ENCODE peak calls at places on chromosomes 11 and 22, in nine cellular contexts. One of them, this sample, is unnamed.

GRCh38 chr11:35412285-35412684 is 7.1 kb downstream of the SLC1A2 start:
- DNase-seq in right cardiac atrium: no peak
- DNase-seq in mammary epithelial cell: no peak
- DNase-seq in mucosa of descending colon: no peak
- DNase-seq in heart left ventricle: no peak
- DNase-seq in IMR-90: peak; percentile 25
- DNase-seq in MM.1S: no peak
- DNase-seq in WERI-Rb-1: no peak
- DNase-seq in iPS DF 6.9: no peak
- DNase-seq in this sample: no peak

GRCh38 chr11:59669611-59670009 is 773 bp upstream of the PATL1 start:
- DNase-seq in WERI-Rb-1: no peak
- DNase-seq in IMR-90: peak; percentile 49
- DNase-seq in heart left ventricle: peak; percentile 67
- DNase-seq in iPS DF 6.9: no peak
- DNase-seq in MM.1S: no peak
- DNase-seq in mucosa of descending colon: peak; percentile 69
- DNase-seq in mammary epithelial cell: peak; percentile 56
- DNase-seq in right cardiac atrium: peak; percentile 45
- DNase-seq in this sample: no peak

GRCh38 chr11:44621140-44621681 is 55.7 kb downstream of the CD82 start:
- DNase-seq in MM.1S: peak; percentile 48
- DNase-seq in WERI-Rb-1: peak; percentile 79
- DNase-seq in mammary epithelial cell: no peak
- DNase-seq in iPS DF 6.9: peak; percentile 52
- DNase-seq in heart left ventricle: peak; percentile 91
- DNase-seq in mucosa of descending colon: no peak
- DNase-seq in IMR-90: peak; percentile 41
- DNase-seq in right cardiac atrium: peak; percentile 82
- DNase-seq in this sample: peak; percentile 61

GRCh38 chr22:45612451-45612901 is 59.2 kb upstream of the ATXN10 start:
- DNase-seq in heart left ventricle: no peak
- DNase-seq in mucosa of descending colon: no peak
- DNase-seq in MM.1S: no peak
- DNase-seq in iPS DF 6.9: no peak
- DNase-seq in IMR-90: peak; percentile 80
- DNase-seq in WERI-Rb-1: no peak
- DNase-seq in right cardiac atrium: peak; percentile 73
- DNase-seq in mammary epithelial cell: peak; percentile 91
- DNase-seq in this sample: peak; percentile 9

GRCh38 chr11:69644071-69644961 is 3.4 kb downstream of the CCND1 start:
- DNase-seq in mammary epithelial cell: peak; percentile 69
- DNase-seq in iPS DF 6.9: no peak
- DNase-seq in IMR-90: peak; percentile 92
- DNase-seq in WERI-Rb-1: peak; percentile 90
- DNase-seq in MM.1S: no peak
- DNase-seq in heart left ventricle: peak; percentile 89
- DNase-seq in right cardiac atrium: peak; percentile 81
- DNase-seq in mucosa of descending colon: peak; percentile 83
- DNase-seq in this sample: no peak

GRCh38 chr11:118634435-118635236 is 27.2 kb downstream of the PHLDB1 start:
- DNase-seq in WERI-Rb-1: no peak
- DNase-seq in IMR-90: peak; percentile 55
- DNase-seq in right cardiac atrium: peak; percentile 86
- DNase-seq in mucosa of descending colon: peak; percentile 87
- DNase-seq in iPS DF 6.9: peak; percentile 66
- DNase-seq in MM.1S: peak; percentile 63
- DNase-seq in mammary epithelial cell: peak; percentile 62
- DNase-seq in heart left ventricle: peak; percentile 90
- DNase-seq in this sample: no peak

GRCh38 chr11:66933508-66933907 is 24.7 kb downstream of the PC start:
- DNase-seq in mammary epithelial cell: no peak
- DNase-seq in mucosa of descending colon: no peak
- DNase-seq in MM.1S: no peak
- DNase-seq in iPS DF 6.9: no peak
- DNase-seq in right cardiac atrium: no peak
- DNase-seq in WERI-Rb-1: no peak
- DNase-seq in heart left ventricle: no peak
- DNase-seq in IMR-90: no peak
- DNase-seq in this sample: no peak

GRCh38 chr11:35852056-35852455 is 91.8 kb upstream of the LDLRAD3 start:
- DNase-seq in iPS DF 6.9: no peak
- DNase-seq in mammary epithelial cell: no peak
- DNase-seq in mucosa of descending colon: no peak
- DNase-seq in heart left ventricle: peak; percentile 55
- DNase-seq in WERI-Rb-1: peak; percentile 21
- DNase-seq in MM.1S: no peak
- DNase-seq in IMR-90: no peak
- DNase-seq in right cardiac atrium: peak; percentile 39
- DNase-seq in this sample: no peak

GRCh38 chr11:119916568-119916967 is 187.6 kb upstream of the NECTIN1 start:
- DNase-seq in mucosa of descending colon: no peak
- DNase-seq in heart left ventricle: no peak
- DNase-seq in IMR-90: no peak
- DNase-seq in WERI-Rb-1: no peak
- DNase-seq in right cardiac atrium: no peak
- DNase-seq in MM.1S: no peak
- DNase-seq in iPS DF 6.9: no peak
- DNase-seq in mammary epithelial cell: no peak
- DNase-seq in this sample: no peak

GRCh38 chr11:70651036-70651435 is 252.7 kb downstream of the CTTN start:
- DNase-seq in MM.1S: no peak
- DNase-seq in IMR-90: no peak
- DNase-seq in iPS DF 6.9: no peak
- DNase-seq in right cardiac atrium: no peak
- DNase-seq in heart left ventricle: no peak
- DNase-seq in mucosa of descending colon: no peak
- DNase-seq in WERI-Rb-1: no peak
- DNase-seq in mammary epithelial cell: no peak
- DNase-seq in this sample: no peak

GRCh38 chr11:70660889-70661197 is 262.5 kb downstream of the CTTN start:
- DNase-seq in mucosa of descending colon: no peak
- DNase-seq in IMR-90: no peak
- DNase-seq in MM.1S: no peak
- DNase-seq in heart left ventricle: no peak
- DNase-seq in right cardiac atrium: no peak
- DNase-seq in WERI-Rb-1: no peak
- DNase-seq in iPS DF 6.9: no peak
- DNase-seq in mammary epithelial cell: no peak
- DNase-seq in this sample: no peak

GRCh38 chr11:70656293-70656692 is 258.0 kb downstream of the CTTN start:
- DNase-seq in heart left ventricle: no peak
- DNase-seq in IMR-90: no peak
- DNase-seq in mucosa of descending colon: no peak
- DNase-seq in mammary epithelial cell: no peak
- DNase-seq in right cardiac atrium: no peak
- DNase-seq in WERI-Rb-1: no peak
- DNase-seq in iPS DF 6.9: no peak
- DNase-seq in MM.1S: no peak
- DNase-seq in this sample: no peak

GRCh38 chr11:70660059-70660888 is 261.9 kb downstream of the CTTN start:
- DNase-seq in mucosa of descending colon: no peak
- DNase-seq in WERI-Rb-1: no peak
- DNase-seq in iPS DF 6.9: no peak
- DNase-seq in right cardiac atrium: no peak
- DNase-seq in heart left ventricle: no peak
- DNase-seq in MM.1S: no peak
- DNase-seq in mammary epithelial cell: no peak
- DNase-seq in IMR-90: no peak
- DNase-seq in this sample: no peak

GRCh38 chr11:70655816-70656215 is 257.5 kb downstream of the CTTN start:
- DNase-seq in mucosa of descending colon: no peak
- DNase-seq in mammary epithelial cell: no peak
- DNase-seq in IMR-90: no peak
- DNase-seq in iPS DF 6.9: no peak
- DNase-seq in WERI-Rb-1: no peak
- DNase-seq in heart left ventricle: no peak
- DNase-seq in right cardiac atrium: no peak
- DNase-seq in MM.1S: no peak
- DNase-seq in this sample: no peak
- H3K9me3 ChIP-seq in mucosa of descending colon: no peaks in the 10 kb centered on the region
- H3K9me3 ChIP-seq in mammary epithelial cell: no peaks in the 10 kb centered on the region
- H3K9me3 ChIP-seq in IMR-90: no peaks in the 10 kb centered on the region
- H3K9me3 ChIP-seq in iPS DF 6.9: no peaks in the 10 kb centered on the region
- H3K9me3 ChIP-seq in WERI-Rb-1: no peaks in the 10 kb centered on the region
- H3K9me3 ChIP-seq in heart left ventricle: no peaks in the 10 kb centered on the region
- H3K9me3 ChIP-seq in right cardiac atrium: no peaks in the 10 kb centered on the region
- H3K9me3 ChIP-seq in MM.1S: no peaks in the 10 kb centered on the region
- H3K9me3 ChIP-seq in this sample: no peaks in the 10 kb centered on the region

DNA sequence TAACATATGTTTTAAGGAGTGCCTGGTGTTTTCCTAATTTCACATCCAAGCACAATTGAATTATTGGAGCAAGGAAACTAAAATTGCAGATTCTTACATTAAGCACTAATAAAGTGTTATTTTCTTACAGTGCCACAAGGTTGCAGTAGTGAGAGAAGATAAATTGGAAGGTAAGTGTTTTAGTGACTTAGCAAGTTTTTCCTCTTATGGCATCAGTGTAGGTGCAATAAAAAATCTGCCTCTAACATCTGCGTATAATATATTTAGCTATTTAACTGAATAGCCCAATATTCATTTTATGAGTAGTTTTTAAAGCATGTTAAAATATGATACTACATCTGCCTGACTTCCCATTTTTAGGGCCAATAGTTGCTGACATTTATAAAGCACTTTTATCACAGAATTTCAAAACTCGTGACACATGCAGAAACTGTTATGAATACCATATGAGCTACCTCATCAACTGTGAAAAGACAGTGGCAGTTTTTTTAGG is 19.0 kb downstream of the POLD3 start:
- DNase-seq in IMR-90: peak; percentile 87
- DNase-seq in iPS DF 6.9: no peak
- DNase-seq in mammary epithelial cell: peak; percentile 22
- DNase-seq in MM.1S: peak; percentile 58
- DNase-seq in right cardiac atrium: no peak
- DNase-seq in heart left ventricle: no peak
- DNase-seq in mucosa of descending colon: no peak
- DNase-seq in WERI-Rb-1: no peak
- DNase-seq in this sample: no peak
- H3K9me3 ChIP-seq in IMR-90: no peaks in the 10 kb centered on the region
- H3K9me3 ChIP-seq in iPS DF 6.9: no peaks in the 10 kb centered on the region
- H3K9me3 ChIP-seq in mammary epithelial cell: no peaks in the 10 kb centered on the region
- H3K9me3 ChIP-seq in MM.1S: no peaks in the 10 kb centered on the region
- H3K9me3 ChIP-seq in right cardiac atrium: no peaks in the 10 kb centered on the region
- H3K9me3 ChIP-seq in heart left ventricle: no peaks in the 10 kb centered on the region
- H3K9me3 ChIP-seq in mucosa of descending colon: no peaks in the 10 kb centered on the region
- H3K9me3 ChIP-seq in WERI-Rb-1: no peaks in the 10 kb centered on the region
- H3K9me3 ChIP-seq in this sample: no peaks in the 10 kb centered on the region

DNA sequence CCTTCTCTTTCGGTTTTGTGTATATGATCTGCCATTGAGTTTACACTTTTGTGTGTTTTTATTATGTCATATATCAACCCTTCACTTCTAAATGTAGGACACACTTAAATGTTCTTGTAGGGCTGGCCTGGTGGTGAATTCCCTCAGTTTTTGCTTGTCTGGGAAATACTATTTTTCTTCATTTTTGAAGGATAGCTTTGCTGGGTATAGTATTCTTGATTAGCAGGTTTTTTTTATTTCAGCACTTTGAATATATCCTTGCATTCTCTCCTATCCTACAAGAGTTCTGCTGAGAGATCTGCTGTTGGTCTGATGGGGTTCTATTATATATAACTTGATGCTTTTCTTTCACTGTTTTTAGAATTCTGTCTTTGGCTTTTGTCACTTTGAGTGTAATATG is 79.1 kb downstream of the TECTA start:
- DNase-seq in iPS DF 6.9: no peak
- DNase-seq in WERI-Rb-1: no peak
- DNase-seq in heart left ventricle: no peak
- DNase-seq in mucosa of descending colon: no peak
- DNase-seq in right cardiac atrium: no peak
- DNase-seq in mammary epithelial cell: no peak
- DNase-seq in IMR-90: no peak
- DNase-seq in MM.1S: no peak
- DNase-seq in this sample: no peak
- H3K9me3 ChIP-seq in iPS DF 6.9: no peaks in the 10 kb centered on the region
- H3K9me3 ChIP-seq in WERI-Rb-1: peaks cover 2% of the 10 kb centered on the region
- H3K9me3 ChIP-seq in heart left ventricle: peaks cover 29% of the 10 kb centered on the region
- H3K9me3 ChIP-seq in mucosa of descending colon: peaks cover 14% of the 10 kb centered on the region
- H3K9me3 ChIP-seq in right cardiac atrium: no peaks in the 10 kb centered on the region
- H3K9me3 ChIP-seq in mammary epithelial cell: no peaks in the 10 kb centered on the region
- H3K9me3 ChIP-seq in IMR-90: no peaks in the 10 kb centered on the region
- H3K9me3 ChIP-seq in MM.1S: no peaks in the 10 kb centered on the region
- H3K9me3 ChIP-seq in this sample: no peaks in the 10 kb centered on the region

GRCh38 chr11:48244804-48245203 is at the start of gene OR4X2:
- DNase-seq in mucosa of descending colon: no peak
- DNase-seq in MM.1S: no peak
- DNase-seq in right cardiac atrium: no peak
- DNase-seq in heart left ventricle: no peak
- DNase-seq in WERI-Rb-1: no peak
- DNase-seq in IMR-90: no peak
- DNase-seq in iPS DF 6.9: no peak
- DNase-seq in mammary epithelial cell: no peak
- DNase-seq in this sample: no peak

GRCh38 chr11:48237727-48238126 is 7.2 kb upstream of the OR4X2 start:
- DNase-seq in WERI-Rb-1: no peak
- DNase-seq in heart left ventricle: no peak
- DNase-seq in MM.1S: no peak
- DNase-seq in IMR-90: no peak
- DNase-seq in mucosa of descending colon: no peak
- DNase-seq in mammary epithelial cell: no peak
- DNase-seq in right cardiac atrium: no peak
- DNase-seq in iPS DF 6.9: no peak
- DNase-seq in this sample: no peak

DNA sequence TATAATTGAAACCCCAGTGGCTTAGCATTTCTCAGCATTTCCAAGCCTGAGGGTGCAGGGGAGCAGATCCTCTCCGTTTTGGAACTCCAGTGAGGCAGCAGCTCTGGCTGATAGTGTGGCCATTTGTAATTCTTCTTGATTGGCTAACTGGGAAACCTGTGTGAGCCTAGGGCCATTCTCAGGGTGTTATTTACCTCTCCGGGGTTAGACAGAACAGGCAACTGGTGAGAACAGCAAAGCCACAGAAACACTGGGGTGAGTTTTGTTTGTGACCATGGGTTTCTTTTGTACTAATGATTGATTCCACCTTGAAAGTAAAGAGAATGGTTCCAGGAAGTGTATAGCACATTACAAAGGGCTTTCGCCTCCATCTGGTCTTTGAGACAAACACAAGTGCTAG is 2.4 kb upstream of the OR4X2 start:
- DNase-seq in right cardiac atrium: no peak
- DNase-seq in IMR-90: no peak
- DNase-seq in heart left ventricle: no peak
- DNase-seq in mammary epithelial cell: no peak
- DNase-seq in MM.1S: no peak
- DNase-seq in WERI-Rb-1: no peak
- DNase-seq in iPS DF 6.9: no peak
- DNase-seq in mucosa of descending colon: no peak
- DNase-seq in this sample: no peak
- H3K9me3 ChIP-seq in right cardiac atrium: no peaks in the 10 kb centered on the region
- H3K9me3 ChIP-seq in IMR-90: no peaks in the 10 kb centered on the region
- H3K9me3 ChIP-seq in heart left ventricle: no peaks in the 10 kb centered on the region
- H3K9me3 ChIP-seq in mammary epithelial cell: no peaks in the 10 kb centered on the region
- H3K9me3 ChIP-seq in MM.1S: no peaks in the 10 kb centered on the region
- H3K9me3 ChIP-seq in WERI-Rb-1: no peaks in the 10 kb centered on the region
- H3K9me3 ChIP-seq in iPS DF 6.9: peaks cover 13% of the 10 kb centered on the region
- H3K9me3 ChIP-seq in mucosa of descending colon: no peaks in the 10 kb centered on the region
- H3K9me3 ChIP-seq in this sample: no peaks in the 10 kb centered on the region

DNA sequence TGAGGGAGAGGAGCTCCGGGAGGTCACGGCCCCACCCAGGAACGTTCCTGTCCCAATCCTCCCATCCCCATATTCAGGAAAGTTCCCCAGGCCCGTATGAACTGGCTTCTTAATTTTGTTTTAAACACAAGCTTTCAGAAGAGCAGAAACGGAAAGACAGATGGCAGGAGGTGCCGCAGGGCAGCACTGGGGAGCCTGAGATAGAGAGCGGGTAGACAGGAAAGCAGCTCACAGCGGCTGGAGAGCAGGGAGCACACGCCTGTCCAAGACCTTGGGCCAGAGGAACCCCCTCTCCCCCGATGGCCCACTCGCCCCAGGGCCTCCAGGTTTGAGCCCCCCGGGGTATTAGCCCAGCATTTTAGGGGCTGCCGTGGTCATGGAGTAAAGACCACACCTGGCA is 17.8 kb upstream of the KCNQ1OT1 start:
- DNase-seq in heart left ventricle: peak; percentile 42
- DNase-seq in WERI-Rb-1: no peak
- DNase-seq in mucosa of descending colon: no peak
- DNase-seq in IMR-90: no peak
- DNase-seq in mammary epithelial cell: no peak
- DNase-seq in iPS DF 6.9: no peak
- DNase-seq in MM.1S: no peak
- DNase-seq in right cardiac atrium: no peak
- DNase-seq in this sample: no peak
- H3K9me3 ChIP-seq in heart left ventricle: no peaks in the 10 kb centered on the region
- H3K9me3 ChIP-seq in WERI-Rb-1: no peaks in the 10 kb centered on the region
- H3K9me3 ChIP-seq in mucosa of descending colon: no peaks in the 10 kb centered on the region
- H3K9me3 ChIP-seq in IMR-90: no peaks in the 10 kb centered on the region
- H3K9me3 ChIP-seq in mammary epithelial cell: no peaks in the 10 kb centered on the region
- H3K9me3 ChIP-seq in iPS DF 6.9: no peaks in the 10 kb centered on the region
- H3K9me3 ChIP-seq in MM.1S: no peaks in the 10 kb centered on the region
- H3K9me3 ChIP-seq in right cardiac atrium: no peaks in the 10 kb centered on the region
- H3K9me3 ChIP-seq in this sample: no peaks in the 10 kb centered on the region